ENCODE peak calls at places on chromosomes 12 and 14, in six cellular contexts. R is stomach, Y is GM12891, C is vagina, S is suprapubic skin, L is upper lobe of left lung. E is an unnamed sample.
A peak's percentile ranks its signal among the peaks of the same experiment; 100 is the strongest.

GRCh38 chr12:131313635-131314034 is 359.9 kb downstream of the ADGRD1 start:
- DNase-seq in C (no peak), R (no peak), Y (no peak), L (no peak), S (no peak), E (peak; percentile 75)

GRCh38 chr14:82710257-82710841 is 1176.7 kb upstream of the SEL1L start:
- DNase-seq in C (no peak), Y (peak; percentile 8), S (no peak), L (peak; percentile 63), R (peak; percentile 63), E (no peak)

GRCh38 chr14:62443796-62444195 is 601.5 kb downstream of the KCNH5 start:
- DNase-seq in C (no peak), Y (no peak), R (no peak), L (no peak), S (no peak), E (no peak)

GRCh38 chr12:71220295-71220694 is 62.5 kb upstream of the TSPAN8 start:
- DNase-seq in Y (no peak), S (no peak), R (no peak), C (no peak), L (no peak), E (no peak)

GRCh38 chr12:88904705-88905104 is 324.4 kb upstream of the KITLG start:
- DNase-seq in Y (no peak), C (no peak), R (no peak), L (no peak), S (no peak), E (no peak)

GRCh38 chr14:93716410-93717221 is 71.7 kb downstream of the PRIMA1 start:
- DNase-seq in Y (no peak), S (peak; percentile 71), C (peak; percentile 81), L (no peak), R (no peak), E (peak; percentile 90)

GRCh38 chr12:118150625-118151024 is 14.7 kb downstream of the PEBP1 start:
- DNase-seq in R (no peak), L (no peak), S (no peak), C (no peak), Y (no peak), E (no peak)

GRCh38 chr12:54439096-54439495 is 20.0 kb upstream of the ITGA5 start:
- DNase-seq in S (no peak), R (no peak), L (no peak), Y (no peak), C (no peak), E (no peak)

GRCh38 chr12:132253698-132254480 is 75.5 kb downstream of the GALNT9 start:
- DNase-seq in C (no peak), S (no peak), R (no peak), L (no peak), Y (no peak), E (no peak)

GRCh38 chr14:58082491-58083098 is 69.4 kb downstream of the ARMH4 start:
- DNase-seq in R (no peak), C (no peak), L (no peak), Y (no peak), S (no peak), E (no peak)

GRCh38 chr14:72869407-72870329 is 24.2 kb downstream of the DPF3 start:
- DNase-seq in C (no peak), S (no peak), R (no peak), Y (no peak), L (no peak), E (no peak)

GRCh38 chr12:1318327-1319031 is 275.9 kb downstream of the FBXL14 start:
- DNase-seq in Y (no peak), C (no peak), L (no peak), R (peak; percentile 33), S (no peak), E (no peak)

GRCh38 chr14:95480109-95480886 is 36.2 kb downstream of the SYNE3 start:
- DNase-seq in L (peak; percentile 46), R (no peak), Y (no peak), C (no peak), S (peak; percentile 90), E (no peak)

GRCh38 chr12:3049596-3050314 is 27.4 kb upstream of the TSPAN9 start:
- DNase-seq in R (no peak), C (no peak), Y (no peak), S (no peak), L (no peak), E (no peak)

GRCh38 chr12:76637807-76638206 is 78.2 kb upstream of the OSBPL8 start:
- DNase-seq in Y (no peak), C (no peak), L (no peak), R (no peak), S (no peak), E (no peak)

GRCh38 chr12:44875954-44876553 is at the start of gene NELL2:
- DNase-seq in S (no peak), Y (peak; percentile 55), L (peak; percentile 27), R (no peak), C (no peak), E (no peak)

GRCh38 chr12:95611676-95612309 is 60.5 kb upstream of the USP44 start:
- DNase-seq in C (no peak), S (no peak), R (no peak), Y (no peak), L (no peak), E (peak; percentile 55)

GRCh38 chr12:122985590-122986257 is 5.2 kb downstream of the ARL6IP4 start:
- DNase-seq in C (no peak), R (no peak), Y (no peak), S (no peak), L (no peak), E (no peak)

GRCh38 chr12:122988036-122988435 is 7.6 kb downstream of the ARL6IP4 start:
- DNase-seq in Y (no peak), C (no peak), R (no peak), S (no peak), L (no peak), E (no peak)

GRCh38 chr12:122987086-122987951 is 6.8 kb downstream of the ARL6IP4 start:
- DNase-seq in Y (no peak), S (no peak), R (no peak), C (no peak), L (no peak), E (no peak)

GRCh38 chr12:122984612-122985358 is 4.3 kb downstream of the ARL6IP4 start:
- DNase-seq in Y (no peak), S (no peak), R (no peak), C (no peak), L (no peak), E (no peak)

DNA sequence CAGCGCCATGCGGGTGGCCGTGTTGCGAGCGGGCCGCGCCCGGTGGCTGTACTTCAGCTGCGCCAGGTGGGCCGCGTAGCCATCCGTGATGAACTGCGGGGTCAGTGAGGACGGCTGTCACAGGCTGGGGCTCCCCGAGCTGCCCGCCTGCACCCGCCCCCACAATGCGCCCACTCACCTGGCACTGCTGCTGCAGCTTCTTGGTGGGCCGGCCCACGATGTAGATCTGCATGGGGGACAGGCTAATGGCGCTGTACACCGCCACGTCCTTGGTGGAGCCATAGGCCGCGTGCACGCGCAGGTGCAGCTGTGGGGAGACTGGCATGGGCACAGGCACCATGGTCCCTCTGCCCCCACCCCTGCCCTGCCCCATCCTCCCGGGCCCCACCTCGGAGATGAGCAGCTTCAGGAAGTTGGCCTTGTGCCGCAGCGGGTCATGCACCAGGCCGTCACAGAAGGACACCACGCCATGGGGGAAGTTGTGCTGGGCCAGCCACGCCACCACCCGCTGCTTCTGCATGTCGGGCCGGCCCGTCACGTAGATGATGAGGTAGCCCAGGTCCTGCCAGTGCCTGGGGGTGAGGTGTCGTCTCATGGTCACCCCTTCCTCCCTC is 5.9 kb downstream of the ARL6IP4 start:
- DNase-seq in R (no peak), C (no peak), L (no peak), S (no peak), Y (no peak), E (no peak)
- TF ChIP-seq POLR2AphosphoS5 in R (no peak), C (no peak), L (no peak), S (no peak), Y (no peak), E (no peak)

GRCh38 chr12:98456583-98457573 is 58.5 kb upstream of the TMPO start:
- DNase-seq in Y (peak; percentile 44), R (peak; percentile 46), C (no peak), S (no peak), L (peak; percentile 49), E (no peak)
- TF ChIP-seq POLR2A in Y (no peak), R (no peak), C (no peak), S (no peak), L (no peak), E (no peak)

DNA sequence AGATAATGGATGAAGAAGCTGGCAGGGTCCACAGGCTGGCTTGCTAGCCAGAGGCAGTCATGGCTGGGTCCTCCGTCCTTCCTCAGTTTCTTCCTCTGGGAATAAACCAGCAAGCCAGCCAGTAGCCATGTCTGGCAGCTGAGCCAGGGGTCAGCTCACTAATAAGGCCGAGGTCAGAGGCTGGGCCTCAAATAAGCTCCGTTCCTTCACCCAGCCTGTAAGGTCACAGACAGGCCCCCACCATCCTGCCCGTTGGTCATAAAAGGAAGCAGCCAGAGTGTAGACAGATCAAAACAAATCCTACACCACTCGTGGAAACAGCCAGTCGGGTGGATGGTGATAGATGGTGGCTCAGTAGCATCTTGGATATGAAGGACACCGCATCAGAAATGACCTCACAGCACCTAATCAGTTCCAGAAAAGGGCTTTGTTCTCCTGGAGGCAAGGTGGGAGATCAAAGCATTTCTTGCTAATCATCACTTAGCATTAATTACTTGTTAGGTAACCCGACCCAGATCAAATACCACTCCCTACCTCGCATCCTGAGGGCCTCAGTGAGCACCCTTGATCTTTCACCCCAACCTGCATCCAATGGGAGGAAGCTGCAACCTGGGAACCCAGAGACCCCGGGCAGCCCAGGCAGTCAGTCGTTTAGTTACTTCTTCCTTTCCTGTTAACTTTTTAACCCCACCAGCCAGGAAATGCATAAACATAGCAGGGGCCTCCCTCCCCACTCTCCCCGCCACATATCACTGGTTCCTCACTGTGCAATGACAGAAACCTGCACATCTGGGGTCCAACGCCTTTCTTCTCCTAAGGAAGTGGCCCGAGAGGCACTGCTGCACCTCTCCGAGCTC is 90.2 kb downstream of the KDM2B start:
- DNase-seq in Y (no peak), L (no peak), R (no peak), C (no peak), S (no peak), E (no peak)
- TF ChIP-seq POLR2AphosphoS5 in Y (no peak), L (no peak), R (no peak), C (no peak), S (no peak), E (no peak)

GRCh38 chr12:6457220-6457945 is 5.5 kb downstream of the TAPBPL start:
- DNase-seq in Y (no peak), S (no peak), R (no peak), C (no peak), L (no peak), E (no peak)
- TF ChIP-seq POLR2A in Y (no peak), S (no peak), R (no peak), C (no peak), L (no peak), E (no peak)

E was measured in esophagus muscularis mucosa.